ENCODE peak calls at places on chromosomes 6 and 20, in ten cellular contexts. P, T, F, N, R, H, W, I, J and B are unnamed samples.

GRCh38 chr20:5746064-5746463 is 4.1 kb upstream of the SHLD1 start:
- DNase-seq in P (no peak), T (no peak), F (no peak), N (no peak), R (no peak), H (no peak), W (no peak), I (no peak), J (no peak), B (no peak)

GRCh38 chr6:13354331-13355042 is 26.1 kb upstream of the TBC1D7 start:
- DNase-seq in P (peak; percentile 89), T (peak; percentile 81), F (no peak), N (no peak), R (peak; percentile 82), H (peak; percentile 54), W (no peak), I (no peak), J (no peak), B (peak; percentile 88)

GRCh38 chr6:5729813-5730212 is 276.9 kb downstream of the NRN1 start:
- DNase-seq in P (no peak), T (no peak), F (no peak), N (peak; percentile 66), R (no peak), H (no peak), W (no peak), I (no peak), J (no peak), B (no peak)

GRCh38 chr6:26122005-26122388 is 34.8 kb downstream of the HFE start:
- DNase-seq in P (no peak), T (no peak), F (no peak), N (no peak), R (no peak), H (no peak), W (no peak), I (no peak), J (no peak), B (no peak)

GRCh38 chr6:40792183-40792582 is 205.0 kb upstream of the LRFN2 start:
- DNase-seq in P (no peak), T (no peak), F (no peak), N (no peak), R (no peak), H (no peak), W (no peak), I (no peak), J (no peak), B (no peak)

GRCh38 chr20:19024296-19025035 is 188.0 kb upstream of the SLC24A3 start:
- DNase-seq in P (no peak), T (no peak), F (no peak), N (no peak), R (no peak), H (no peak), W (no peak), I (no peak), J (no peak), B (no peak)

GRCh38 chr20:45060341-45060740 is 40.6 kb downstream of the KCNS1 start:
- DNase-seq in P (no peak), T (no peak), F (no peak), N (no peak), R (no peak), H (no peak), W (no peak), I (no peak), J (no peak), B (no peak)

GRCh38 chr6:26087284-26088115 is at the start of gene HFE:
- DNase-seq in P (peak; percentile 49), T (peak; percentile 68), F (peak; percentile 79), N (no peak), R (peak; percentile 68), H (no peak), W (peak; percentile 64), I (peak; percentile 56), J (peak; percentile 68), B (peak; percentile 60)

GRCh38 chr6:15399651-15400470 is 154.0 kb downstream of the JARID2 start:
- DNase-seq in P (peak; percentile 71), T (peak; percentile 82), F (peak; percentile 76), N (peak; percentile 95), R (peak; percentile 78), H (peak; percentile 48), W (no peak), I (no peak), J (peak; percentile 64), B (peak; percentile 89)

GRCh38 chr6:39102024-39102820 is 12.8 kb downstream of the SAYSD1 start:
- DNase-seq in P (peak; percentile 66), T (peak; percentile 84), F (peak; percentile 66), N (peak; percentile 58), R (peak; percentile 76), H (peak; percentile 49), W (no peak), I (no peak), J (no peak), B (peak; percentile 81)

GRCh38 chr6:31396422-31397152 is 6.8 kb upstream of the MICA start:
- DNase-seq in P (peak; percentile 34), T (peak; percentile 70), F (peak; percentile 86), N (peak; percentile 89), R (peak; percentile 88), H (peak; percentile 26), W (peak; percentile 85), I (peak; percentile 76), J (peak; percentile 80), B (peak; percentile 84)

GRCh38 chr6:236519-236918 is 55.8 kb upstream of the DUSP22 start:
- DNase-seq in P (no peak), T (no peak), F (no peak), N (no peak), R (no peak), H (no peak), W (no peak), I (no peak), J (no peak), B (no peak)
- H3K4me3 ChIP-seq in P (no peak overlapping the region), T (no peak overlapping the region), F (peak overlapping the region; percentile 24), N (no peak overlapping the region), R (no peak overlapping the region), H (no peak overlapping the region), W (no peak overlapping the region), I (no peak overlapping the region), J (no peak overlapping the region), B (no peak overlapping the region)

GRCh38 chr6:131058236-131058635 is 4.8 kb downstream of the EPB41L2 start:
- DNase-seq in P (peak; percentile 58), T (peak; percentile 57), F (no peak), N (no peak), R (peak; percentile 40), H (no peak), W (no peak), I (no peak), J (no peak), B (no peak)

GRCh38 chr6:131060311-131060710 is 2.7 kb downstream of the EPB41L2 start:
- DNase-seq in P (peak; percentile 67), T (peak; percentile 64), F (no peak), N (no peak), R (peak; percentile 31), H (no peak), W (no peak), I (no peak), J (no peak), B (no peak)

GRCh38 chr6:131061771-131062160 is 1.3 kb downstream of the EPB41L2 start:
- DNase-seq in P (no peak), T (no peak), F (no peak), N (no peak), R (peak; percentile 39), H (no peak), W (no peak), I (no peak), J (no peak), B (no peak)

GRCh38 chr6:131061041-131061770 is 1.8 kb downstream of the EPB41L2 start:
- DNase-seq in P (peak; percentile 69), T (peak; percentile 67), F (no peak), N (no peak), R (peak; percentile 59), H (no peak), W (no peak), I (no peak), J (no peak), B (peak; percentile 55)

GRCh38 chr6:131059486-131059885 is 3.6 kb downstream of the EPB41L2 start:
- DNase-seq in P (peak; percentile 50), T (peak; percentile 73), F (no peak), N (no peak), R (peak; percentile 77), H (no peak), W (no peak), I (no peak), J (no peak), B (peak; percentile 40)
- TF ChIP-seq CTCF in P (no peak), T (peak; percentile 37), F (no peak), N (no peak), R (no peak), H (peak; percentile 24), W (no peak), I (no peak), J (no peak), B (peak; percentile 8)

GRCh38 chr6:157274116-157274470 is 49.2 kb downstream of the TMEM242 start:
- DNase-seq in P (no peak), T (no peak), F (no peak), N (no peak), R (no peak), H (no peak), W (no peak), I (no peak), J (no peak), B (no peak)

GRCh38 chr6:157272866-157273755 is 50.2 kb downstream of the TMEM242 start:
- DNase-seq in P (no peak), T (no peak), F (no peak), N (peak; percentile 41), R (no peak), H (no peak), W (peak; percentile 50), I (no peak), J (no peak), B (no peak)

GRCh38 chr6:157272372-157272771 is 50.9 kb downstream of the TMEM242 start:
- DNase-seq in P (no peak), T (no peak), F (no peak), N (no peak), R (no peak), H (no peak), W (no peak), I (no peak), J (no peak), B (no peak)

GRCh38 chr6:157274471-157275226 is 48.7 kb downstream of the TMEM242 start:
- DNase-seq in P (peak; percentile 36), T (peak; percentile 57), F (peak; percentile 89), N (peak; percentile 66), R (peak; percentile 56), H (no peak), W (peak; percentile 71), I (peak; percentile 75), J (peak; percentile 72), B (peak; percentile 65)

GRCh38 chr6:157273756-157274088 is 49.6 kb downstream of the TMEM242 start:
- DNase-seq in P (no peak), T (peak; percentile 9), F (no peak), N (peak; percentile 73), R (no peak), H (no peak), W (peak; percentile 74), I (peak; percentile 18), J (no peak), B (no peak)
- H3K4me3 ChIP-seq in P (peak overlapping the region; percentile 73), T (no peak overlapping the region), F (peak overlapping the region; percentile 69), N (peak overlapping the region; percentile 77), R (no peak overlapping the region), H (no peak overlapping the region), W (peak overlapping the region; percentile 12), I (peak overlapping the region; percentile 72), J (no peak overlapping the region), B (no peak overlapping the region)

DNA sequence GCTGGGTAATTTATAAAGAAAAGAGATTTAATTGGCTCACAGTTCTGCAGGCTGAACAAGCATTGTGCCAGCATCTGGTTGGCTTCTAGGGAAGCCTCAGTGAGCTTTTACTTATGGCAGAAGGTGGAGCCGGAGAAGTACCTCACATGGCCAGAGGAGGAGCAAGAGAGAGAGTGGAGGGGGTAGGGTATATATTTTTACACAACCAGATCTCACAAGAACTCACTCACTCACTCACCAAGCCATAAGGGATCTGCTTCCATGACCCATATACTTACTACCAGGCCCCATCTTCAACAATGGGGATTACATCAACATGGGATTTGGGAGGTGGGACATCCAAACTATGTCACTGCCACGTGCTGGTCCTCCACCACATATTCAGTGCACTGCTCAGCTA is 152.6 kb upstream of the PRND start:
- DNase-seq in P (no peak), T (no peak), F (no peak), N (no peak), R (no peak), H (no peak), W (peak; percentile 26), I (no peak), J (no peak), B (no peak)
- TF ChIP-seq CTCF in P (no peak), T (peak; percentile 5), F (no peak), N (peak; percentile 9), R (peak; percentile 35), H (peak; percentile 16), W (peak; percentile 50), I (peak; percentile 51), J (no peak), B (peak; percentile 30)